ENCODE peak calls at places on chromosomes 13 and 19, in seven cellular contexts. C, B, E, I, W, P and X are unnamed samples.

GRCh38 chr13:104460553-104460952 is 1394.3 kb upstream of the SLC10A2 start:
- DNase-seq in C (no peak), B (no peak), E (no peak), I (no peak), W (no peak), P (no peak), X (no peak)

GRCh38 chr19:12112238-12112637 is 27.9 kb downstream of the ZNF20 start:
- DNase-seq in C (no peak), B (no peak), E (no peak), I (no peak), W (no peak), P (no peak), X (no peak)

GRCh38 chr19:41844601-41845000 is at the start of gene LYPD4:
- DNase-seq in C (no peak), B (no peak), E (peak; percentile 92), I (no peak), W (peak; percentile 58), P (no peak), X (no peak)

GRCh38 chr13:48235100-48235813 is 2.3 kb downstream of the ITM2B start:
- DNase-seq in C (peak; percentile 25), B (no peak), E (peak; percentile 62), I (peak; percentile 45), W (no peak), P (peak; percentile 29), X (peak; percentile 53)

GRCh38 chr19:5228932-5229777 is 111.5 kb downstream of the PTPRS start:
- DNase-seq in C (no peak), B (peak; percentile 47), E (peak; percentile 18), I (no peak), W (peak; percentile 56), P (no peak), X (no peak)

GRCh38 chr19:56111601-56112312 is 9.3 kb downstream of the ZNF787 start:
- DNase-seq in C (no peak), B (no peak), E (peak; percentile 79), I (peak; percentile 76), W (no peak), P (peak; percentile 78), X (peak; percentile 42)

GRCh38 chr13:39835253-39835652 is 179.8 kb downstream of the COG6 start:
- DNase-seq in C (no peak), B (no peak), E (no peak), I (no peak), W (no peak), P (no peak), X (no peak)

GRCh38 chr13:70253834-70254233 is 145.6 kb upstream of the KLHL1 start:
- DNase-seq in C (no peak), B (no peak), E (no peak), I (no peak), W (no peak), P (no peak), X (no peak)

GRCh38 chr13:114054269-114054668 is 78.2 kb downstream of the RASA3 start:
- DNase-seq in C (no peak), B (no peak), E (no peak), I (no peak), W (no peak), P (no peak), X (no peak)

GRCh38 chr13:112839347-112840105 is 129.5 kb upstream of the MCF2L start:
- DNase-seq in C (peak; percentile 61), B (no peak), E (no peak), I (no peak), W (no peak), P (no peak), X (peak; percentile 19)

GRCh38 chr13:100341327-100341726 is 247.3 kb downstream of the GGACT start:
- DNase-seq in C (no peak), B (no peak), E (no peak), I (no peak), W (no peak), P (no peak), X (no peak)

GRCh38 chr19:49135686-49136085 is 16.3 kb downstream of the PPFIA3 start:
- DNase-seq in C (no peak), B (no peak), E (no peak), I (no peak), W (no peak), P (no peak), X (no peak)

GRCh38 chr13:98368019-98368418 is 190.9 kb upstream of the RNF113B start:
- DNase-seq in C (peak; percentile 84), B (no peak), E (no peak), I (no peak), W (no peak), P (no peak), X (no peak)

GRCh38 chr19:18612772-18613588 is at the start of gene TMEM59L:
- DNase-seq in C (no peak), B (no peak), E (peak; percentile 38), I (no peak), W (no peak), P (no peak), X (no peak)

GRCh38 chr13:48998893-48999292 is 23.2 kb downstream of the FNDC3A start:
- DNase-seq in C (no peak), B (no peak), E (no peak), I (no peak), W (no peak), P (no peak), X (no peak)

GRCh38 chr13:48874165-48874564 is 101.5 kb upstream of the FNDC3A start:
- DNase-seq in C (no peak), B (no peak), E (no peak), I (no peak), W (no peak), P (peak; percentile 65), X (no peak)

GRCh38 chr19:40322271-40322610 is 26.0 kb downstream of the C19orf47 start:
- DNase-seq in C (no peak), B (no peak), E (no peak), I (peak; percentile 42), W (no peak), P (no peak), X (no peak)

GRCh38 chr19:45150731-45151725 is 9.8 kb downstream of the NKPD1 start:
- DNase-seq in C (no peak), B (no peak), E (no peak), I (no peak), W (no peak), P (peak; percentile 20), X (no peak)

GRCh38 chr13:77637583-77637982 is 59.9 kb upstream of the SLAIN1 start:
- DNase-seq in C (no peak), B (no peak), E (no peak), I (no peak), W (no peak), P (no peak), X (no peak)

GRCh38 chr13:85313761-85314503 is 485.3 kb downstream of the SLITRK6 start:
- DNase-seq in C (peak; percentile 46), B (no peak), E (no peak), I (no peak), W (peak; percentile 17), P (no peak), X (no peak)

GRCh38 chr19:40576181-40576584 is 490 bp upstream of the SHKBP1 start:
- DNase-seq in C (no peak), B (no peak), E (no peak), I (no peak), W (no peak), P (no peak), X (no peak)

GRCh38 chr19:48638831-48639381 is 1.7 kb upstream of the DBP start:
- DNase-seq in C (no peak), B (peak; percentile 60), E (no peak), I (peak; percentile 63), W (no peak), P (no peak), X (no peak)

GRCh38 chr19:39998511-39998910 is 1.7 kb downstream of the ZNF546 start:
- DNase-seq in C (peak; percentile 76), B (no peak), E (no peak), I (no peak), W (no peak), P (no peak), X (no peak)

GRCh38 chr19:42280761-42281174 is 11.7 kb downstream of the CIC start:
- DNase-seq in C (peak; percentile 17), B (peak; percentile 86), E (no peak), I (peak; percentile 73), W (no peak), P (peak; percentile 80), X (no peak)

GRCh38 chr19:17605761-17606745 is 50.6 kb downstream of the COLGALT1 start:
- DNase-seq in C (peak; percentile 56), B (peak; percentile 44), E (peak; percentile 87), I (peak; percentile 82), W (peak; percentile 95), P (peak; percentile 73), X (peak; percentile 70)
- TF ChIP-seq POLR2A in C (no peak), B (peak; percentile 24), E (no peak), I (no peak), W (peak; percentile 78), P (no peak), X (no peak)

GRCh38 chr19:16327501-16327900 is 2.9 kb downstream of the KLF2 start:
- DNase-seq in C (no peak), B (no peak), E (no peak), I (no peak), W (no peak), P (no peak), X (no peak)
- H3K27ac ChIP-seq in C (no peak overlapping the region), B (peak overlapping the region; percentile 95), E (peak overlapping the region; percentile 96), I (peak overlapping the region; percentile 89), W (no peak overlapping the region), P (peak overlapping the region; percentile 92), X (peak overlapping the region; percentile 69)

GRCh38 chr19:6983448-6983847 is 37.8 kb downstream of the MBD3L2B start:
- DNase-seq in C (no peak), B (no peak), E (no peak), I (no peak), W (no peak), P (no peak), X (no peak)
- H3K9me3 ChIP-seq in C (peaks cover 19% of the 10 kb centered on the region), B (no peaks in the 10 kb centered on the region), E (no peaks in the 10 kb centered on the region), I (no peaks in the 10 kb centered on the region), W (peaks cover 4% of the 10 kb centered on the region), P (peaks cover 6% of the 10 kb centered on the region), X (peaks cover 8% of the 10 kb centered on the region)

GRCh38 chr19:2305974-2306806 is 1.8 kb downstream of the LINGO3 start:
- DNase-seq in C (no peak), B (no peak), E (no peak), I (no peak), W (no peak), P (no peak), X (no peak)
- TF ChIP-seq POLR2A in C (no peak), B (no peak), E (no peak), I (no peak), W (no peak), P (no peak), X (no peak)

GRCh38 chr19:35740108-35740422 is 2.2 kb downstream of the IGFLR1 start:
- DNase-seq in C (no peak), B (no peak), E (no peak), I (no peak), W (no peak), P (no peak), X (no peak)
- H3K27ac ChIP-seq in C (peak overlapping the region; percentile 20), B (peak overlapping the region; percentile 56), E (peak overlapping the region; percentile 50), I (peak overlapping the region; percentile 86), W (peak overlapping the region; percentile 83), P (peak overlapping the region; percentile 88), X (peak overlapping the region; percentile 59)

GRCh38 chr19:57688011-57688763 is 6.4 kb downstream of the ZNF551 start:
- DNase-seq in C (no peak), B (no peak), E (no peak), I (no peak), W (no peak), P (no peak), X (no peak)
- H3K9me3 ChIP-seq in C (peaks cover 75% of the 10 kb centered on the region), B (peaks cover 92% of the 10 kb centered on the region), E (no peaks in the 10 kb centered on the region), I (no peaks in the 10 kb centered on the region), W (peaks cover 100% of the 10 kb centered on the region), P (peaks cover 33% of the 10 kb centered on the region), X (peaks cover 3% of the 10 kb centered on the region)